ENCODE peak calls at places on chromosome 17, in seven cellular contexts. X is tibial nerve, P is upper lobe of left lung, Z is stomach, V is sigmoid colon, J is transverse colon, R is esophagus muscularis mucosa. A is an unnamed sample.

GRCh38 chr17:82940226-82941020 is 100.6 kb upstream of the ZNF750 start:
- DNase-seq in X (no peak), R (no peak), V (peak; percentile 58), P (peak; percentile 36), Z (no peak), J (no peak), A (peak; percentile 14)

GRCh38 chr17:82863941-82864720 is 24.3 kb upstream of the ZNF750 start:
- DNase-seq in Z (peak; percentile 54), P (peak; percentile 33), J (peak; percentile 69), X (no peak), V (no peak), R (no peak), A (no peak)

GRCh38 chr17:40319651-40320550 is 10.9 kb downstream of the RARA start:
- DNase-seq in R (no peak), V (no peak), Z (peak; percentile 59), J (peak; percentile 75), X (no peak), P (no peak), A (peak; percentile 69)

GRCh38 chr17:76953066-76953465 is 84.9 kb downstream of the MGAT5B start:
- DNase-seq in J (no peak), Z (no peak), V (no peak), P (no peak), R (no peak), X (no peak), A (no peak)

GRCh38 chr17:63645775-63646491 is 23.7 kb downstream of the MAP3K3 start:
- DNase-seq in R (no peak), P (no peak), X (no peak), V (no peak), J (no peak), Z (no peak), A (no peak)

GRCh38 chr17:28216528-28216927 is 102.5 kb upstream of the TMEM97 start:
- DNase-seq in V (no peak), J (no peak), Z (no peak), X (no peak), P (no peak), R (no peak), A (no peak)

GRCh38 chr17:46009681-46010596 is 10.9 kb downstream of the STH start:
- DNase-seq in R (no peak), V (no peak), P (no peak), X (no peak), Z (no peak), J (no peak), A (no peak)

GRCh38 chr17:14325618-14326167 is 24.8 kb downstream of the HS3ST3B1 start:
- DNase-seq in V (no peak), Z (no peak), R (no peak), J (no peak), X (no peak), P (no peak), A (no peak)

GRCh38 chr17:45276031-45276430 is 14.1 kb upstream of the SPATA32 start:
- DNase-seq in P (no peak), Z (no peak), V (no peak), R (no peak), J (no peak), X (no peak), A (no peak)

GRCh38 chr17:64336760-64337413 is 53.8 kb downstream of the PECAM1 start:
- DNase-seq in V (no peak), J (no peak), R (no peak), X (no peak), Z (no peak), P (no peak), A (no peak)

GRCh38 chr17:48990882-48991357 is 6.3 kb upstream of the IGF2BP1 start:
- DNase-seq in V (no peak), J (no peak), P (no peak), Z (no peak), X (no peak), R (peak; percentile 5), A (no peak)

GRCh38 chr17:46915596-46915995 is 7.4 kb upstream of the GOSR2 start:
- DNase-seq in Z (no peak), V (no peak), X (no peak), P (no peak), R (no peak), J (no peak), A (no peak)

GRCh38 chr17:19938736-19939135 is 38.9 kb downstream of the AKAP10 start:
- DNase-seq in J (no peak), Z (no peak), P (no peak), V (no peak), R (no peak), X (no peak), A (no peak)

GRCh38 chr17:40348562-40349476 is 15.7 kb downstream of the GJD3 start:
- DNase-seq in V (peak; percentile 91), P (no peak), R (no peak), X (no peak), J (peak; percentile 57), Z (peak; percentile 87), A (no peak)

GRCh38 chr17:1714488-1714979 is 4.4 kb upstream of the TLCD2 start:
- DNase-seq in X (peak; percentile 99), R (peak; percentile 99), V (peak; percentile 99), P (peak; percentile 95), J (peak; percentile 98), Z (peak; percentile 96), A (peak; percentile 99)

GRCh38 chr17:72116692-72117469 is 3.9 kb upstream of the SOX9 start:
- DNase-seq in P (peak; percentile 60), V (no peak), X (no peak), R (no peak), Z (no peak), J (peak; percentile 30), A (no peak)

GRCh38 chr17:63927464-63928171 is 4.5 kb downstream of the CD79B start:
- DNase-seq in R (no peak), V (no peak), P (no peak), J (no peak), Z (no peak), X (no peak), A (no peak)

GRCh38 chr17:2710804-2711607 is 558 bp downstream of the CLUH start:
- DNase-seq in X (no peak), J (peak; percentile 41), V (peak; percentile 71), P (peak; percentile 91), Z (no peak), R (no peak), A (no peak)

GRCh38 chr17:882827-883585 is 96.6 kb downstream of the NXN start:
- DNase-seq in X (peak; percentile 75), P (no peak), J (peak; percentile 34), V (peak; percentile 93), Z (peak; percentile 78), R (no peak), A (peak; percentile 68)

GRCh38 chr17:66654341-66654740 is 180.6 kb upstream of the CACNG5 start:
- DNase-seq in R (no peak), P (no peak), Z (no peak), V (no peak), X (peak; percentile 39), J (no peak), A (no peak)

GRCh38 chr17:66654764-66655163 is 180.2 kb upstream of the CACNG5 start:
- DNase-seq in V (no peak), X (no peak), P (no peak), R (no peak), Z (no peak), J (no peak), A (no peak)

GRCh38 chr17:66655861-66656260 is 179.1 kb upstream of the CACNG5 start:
- DNase-seq in X (no peak), V (no peak), Z (no peak), R (no peak), P (no peak), J (no peak), A (no peak)

GRCh38 chr17:66652840-66653507 is 181.9 kb upstream of the CACNG5 start:
- DNase-seq in J (no peak), R (no peak), V (no peak), Z (no peak), X (no peak), P (no peak), A (no peak)

DNA sequence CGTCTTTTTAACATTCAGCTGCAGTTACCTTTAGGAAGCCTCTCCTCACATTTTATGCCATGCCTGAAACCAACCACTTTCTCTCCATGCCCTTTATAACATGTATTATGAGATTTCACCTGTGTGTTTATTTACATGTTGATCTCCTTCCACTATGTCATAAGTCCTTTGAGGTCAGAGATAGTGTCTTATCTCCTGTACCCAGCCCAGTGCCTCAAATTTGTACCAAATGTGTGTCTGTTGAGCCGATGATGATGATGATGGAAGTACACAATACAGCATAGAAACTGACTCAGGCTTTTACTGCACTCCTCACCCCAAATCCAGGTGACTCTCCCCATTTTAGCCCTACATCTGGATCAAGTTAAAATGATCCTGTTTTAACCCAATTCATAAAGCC is 179.5 kb upstream of the CACNG5 start:
- DNase-seq in R (no peak), J (no peak), P (no peak), X (no peak), V (no peak), Z (no peak), A (no peak)
- TF ChIP-seq EP300 in R (no peak), J (no peak), P (no peak), X (no peak), V (no peak), Z (no peak), A (no peak)

DNA sequence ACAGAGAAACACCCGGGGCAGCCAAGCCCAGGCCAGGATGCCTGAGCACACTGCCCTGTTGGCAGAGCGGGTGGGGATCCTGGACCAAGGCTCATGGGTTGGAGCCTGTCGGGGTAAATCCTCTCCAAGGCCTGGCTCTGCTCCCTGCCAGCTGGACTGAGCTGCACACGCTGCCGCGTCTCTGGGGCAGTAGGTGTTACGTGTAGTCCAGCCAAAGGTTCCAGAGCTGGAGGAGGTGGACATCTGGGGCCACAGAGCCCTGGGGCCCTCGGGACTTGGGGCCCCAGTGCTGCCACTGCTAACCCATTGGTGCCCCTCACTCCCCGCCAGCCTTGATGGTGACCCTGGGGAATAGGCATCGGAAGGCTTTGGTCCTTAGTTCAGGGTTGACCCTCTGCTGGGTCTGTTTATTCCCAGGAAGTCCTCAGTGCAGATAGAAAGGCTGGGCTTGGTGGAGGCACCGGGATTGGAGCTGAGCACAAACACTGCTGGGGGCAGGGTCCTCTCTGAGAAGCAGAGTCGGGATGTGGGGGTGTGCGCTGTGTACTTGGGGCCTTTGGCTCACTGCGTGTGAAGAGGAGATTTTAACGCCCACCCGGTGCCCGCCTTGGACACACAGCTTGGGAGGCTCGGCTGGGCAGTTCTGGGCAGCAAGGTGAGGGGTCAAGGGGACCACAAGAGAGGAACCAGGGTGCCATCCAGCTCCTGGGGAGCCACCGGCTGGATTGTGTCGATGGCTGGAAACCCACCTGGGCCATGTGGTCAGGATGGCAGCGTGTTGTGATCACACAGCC is 16.3 kb upstream of the CBX4 start:
- DNase-seq in Z (no peak), R (no peak), V (no peak), X (no peak), J (no peak), P (no peak), A (no peak)
- H3K27me3 ChIP-seq in Z (peaks cover 40% of the 10 kb centered on the region), R (no peaks in the 10 kb centered on the region), V (peaks cover 11% of the 10 kb centered on the region), X (peaks cover 20% of the 10 kb centered on the region), J (peaks cover 4% of the 10 kb centered on the region), P (no peaks in the 10 kb centered on the region), A (no peaks in the 10 kb centered on the region)

DNA sequence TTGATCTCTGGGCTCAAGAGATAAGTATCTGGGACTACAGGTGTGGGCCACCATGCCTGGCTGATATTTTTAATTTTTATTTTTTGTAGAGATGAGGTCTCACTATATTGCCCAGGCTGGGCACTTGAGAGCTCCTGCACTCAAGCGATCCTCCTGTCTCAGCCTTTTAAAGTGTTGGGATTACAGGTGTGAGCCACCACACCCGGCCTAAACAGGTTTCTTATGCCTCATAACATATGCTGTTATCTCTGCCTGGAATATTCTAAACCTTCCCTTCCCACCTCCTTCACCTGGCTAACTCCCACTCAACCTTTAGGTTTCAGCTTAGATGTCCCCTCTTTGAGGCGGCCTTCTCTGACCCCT is 8.7 kb upstream of the CNP start:
- DNase-seq in J (no peak), V (no peak), X (no peak), P (no peak), Z (no peak), R (no peak), A (no peak)
- TF ChIP-seq EP300 in J (no peak), V (no peak), X (no peak), P (no peak), Z (no peak), R (no peak), A (no peak)

GRCh38 chr17:74360993-74361612 is 565 bp downstream of the BTBD17 start:
- DNase-seq in R (no peak), Z (no peak), X (no peak), P (no peak), V (no peak), J (no peak), A (no peak)
- H3K27me3 ChIP-seq in R (peaks cover 46% of the 10 kb centered on the region), Z (peaks cover 76% of the 10 kb centered on the region), X (peaks cover 59% of the 10 kb centered on the region), P (peaks cover 34% of the 10 kb centered on the region), V (peaks cover 58% of the 10 kb centered on the region), J (peaks cover 68% of the 10 kb centered on the region), A (no peaks in the 10 kb centered on the region)